ENCODE peak calls at places on chromosomes 11 and 22, in six cellular contexts. R is heart left ventricle, Q is adrenal gland, A is AG09309, I is H9, V is cardiac muscle cell. O is an unnamed sample.

GRCh38 chr11:76955459-76956114 is 78.6 kb upstream of the B3GNT6 start:
- DNase-seq in R (no peak), Q (no peak), A (no peak), I (no peak), V (no peak), O (no peak)

GRCh38 chr11:118938491-118939411 is 13.0 kb upstream of the BCL9L start:
- DNase-seq in R (no peak), Q (no peak), A (no peak), I (no peak), V (peak; percentile 61), O (no peak)

GRCh38 chr11:113862430-113862829 is 12.9 kb downstream of the USP28 start:
- DNase-seq in R (no peak), Q (no peak), A (no peak), I (no peak), V (no peak), O (no peak)

GRCh38 chr22:42905702-42906183 is 48.7 kb upstream of the ARFGAP3 start:
- DNase-seq in R (peak; percentile 54), Q (peak; percentile 34), A (no peak), I (no peak), V (no peak), O (no peak)

GRCh38 chr11:66619080-66619554 is 2.7 kb downstream of the RBM14 start:
- DNase-seq in R (no peak), Q (no peak), A (no peak), I (no peak), V (peak; percentile 87), O (no peak)

GRCh38 chr11:95789506-95790122 is at the start of gene FAM76B:
- DNase-seq in R (peak; percentile 98), Q (peak; percentile 99), A (peak; percentile 94), I (peak; percentile 98), V (peak; percentile 99), O (peak; percentile 96)

GRCh38 chr11:63536669-63537292 is at the start of gene PLAAT4:
- DNase-seq in R (peak; percentile 28), Q (peak; percentile 55), A (no peak), I (no peak), V (peak; percentile 81), O (no peak)

GRCh38 chr11:102530558-102530957 is at the start of gene MMP7:
- DNase-seq in R (no peak), Q (no peak), A (no peak), I (no peak), V (peak; percentile 38), O (no peak)

GRCh38 chr11:124669193-124669592 is 4.3 kb downstream of the SIAE start:
- DNase-seq in R (peak; percentile 49), Q (peak; percentile 52), A (no peak), I (peak; percentile 51), V (peak; percentile 69), O (peak; percentile 22)

GRCh38 chr11:11416917-11417316 is 63.9 kb upstream of the CSNK2A3 start:
- DNase-seq in R (no peak), Q (no peak), A (peak; percentile 67), I (no peak), V (peak; percentile 72), O (no peak)

GRCh38 chr11:14620027-14620511 is 23.5 kb upstream of the PDE3B start:
- DNase-seq in R (no peak), Q (no peak), A (no peak), I (no peak), V (peak; percentile 74), O (no peak)

GRCh38 chr11:42239102-42239501 is 779.6 kb upstream of the LRRC4C start:
- DNase-seq in R (no peak), Q (no peak), A (peak; percentile 17), I (no peak), V (peak; percentile 59), O (no peak)

GRCh38 chr11:103587951-103588788 is 448.3 kb upstream of the DDI1 start:
- DNase-seq in R (no peak), Q (no peak), A (no peak), I (no peak), V (no peak), O (no peak)

GRCh38 chr11:94776351-94777321 is 8.5 kb downstream of the AMOTL1 start:
- DNase-seq in R (no peak), Q (no peak), A (peak; percentile 73), I (no peak), V (peak; percentile 53), O (no peak)

GRCh38 chr22:43818981-43819690 is 7.0 kb upstream of the EFCAB6 start:
- DNase-seq in R (peak; percentile 1), Q (no peak), A (no peak), I (no peak), V (no peak), O (no peak)

GRCh38 chr11:34724973-34725372 is 104.1 kb downstream of the EHF start:
- DNase-seq in R (no peak), Q (no peak), A (no peak), I (no peak), V (no peak), O (no peak)

GRCh38 chr11:12263141-12263693 is 114.2 kb upstream of the PARVA start:
- DNase-seq in R (no peak), Q (no peak), A (no peak), I (no peak), V (peak; percentile 64), O (no peak)

GRCh38 chr11:8333431-8334401 is 70.0 kb upstream of the LMO1 start:
- DNase-seq in R (no peak), Q (no peak), A (no peak), I (peak; percentile 63), V (no peak), O (no peak)

GRCh38 chr22:48895831-48896765 is 931.6 kb downstream of the BRD1 start:
- DNase-seq in R (no peak), Q (no peak), A (no peak), I (peak; percentile 12), V (no peak), O (no peak)

GRCh38 chr22:20494978-20495860 is at the start of gene KLHL22:
- DNase-seq in R (peak; percentile 35), Q (peak; percentile 53), A (no peak), I (peak; percentile 38), V (no peak), O (no peak)

GRCh38 chr11:66184728-66185127 is 83.7 kb upstream of the RAB1B start:
- DNase-seq in R (no peak), Q (no peak), A (no peak), I (no peak), V (no peak), O (no peak)

GRCh38 chr11:29616611-29617010 is 400.2 kb downstream of the KCNA4 start:
- DNase-seq in R (no peak), Q (peak; percentile 4), A (no peak), I (no peak), V (peak; percentile 51), O (no peak)

GRCh38 chr11:118217575-118217974 is 7.2 kb downstream of the JAML start:
- DNase-seq in R (no peak), Q (no peak), A (no peak), I (no peak), V (no peak), O (no peak)

GRCh38 chr11:59647245-59647965 is 21.4 kb downstream of the PATL1 start:
- DNase-seq in R (no peak), Q (no peak), A (no peak), I (no peak), V (no peak), O (no peak)

GRCh38 chr11:120571476-120571875 is 59.9 kb downstream of the GRIK4 start:
- DNase-seq in R (no peak), Q (no peak), A (no peak), I (no peak), V (no peak), O (no peak)

GRCh38 chr22:31439805-31440204 is 40.4 kb downstream of the DRG1 start:
- DNase-seq in R (peak; percentile 70), Q (no peak), A (no peak), I (no peak), V (peak; percentile 6), O (no peak)

GRCh38 chr11:70942593-70942992 is 309.8 kb downstream of the SHANK2 start:
- DNase-seq in R (no peak), Q (no peak), A (no peak), I (no peak), V (no peak), O (peak; percentile 36)
- TF ChIP-seq CTCF in R (no peak), Q (peak; percentile 27), A (peak; percentile 16), I (peak; percentile 72), V (peak; percentile 12), O (peak; percentile 68)

GRCh38 chr11:1696608-1697570 is at the start of gene KRTAP5-6:
- DNase-seq in R (no peak), Q (no peak), A (no peak), I (no peak), V (no peak), O (no peak)
- TF ChIP-seq CTCF in R (no peak), Q (no peak), A (no peak), I (no peak), V (no peak), O (no peak)

DNA sequence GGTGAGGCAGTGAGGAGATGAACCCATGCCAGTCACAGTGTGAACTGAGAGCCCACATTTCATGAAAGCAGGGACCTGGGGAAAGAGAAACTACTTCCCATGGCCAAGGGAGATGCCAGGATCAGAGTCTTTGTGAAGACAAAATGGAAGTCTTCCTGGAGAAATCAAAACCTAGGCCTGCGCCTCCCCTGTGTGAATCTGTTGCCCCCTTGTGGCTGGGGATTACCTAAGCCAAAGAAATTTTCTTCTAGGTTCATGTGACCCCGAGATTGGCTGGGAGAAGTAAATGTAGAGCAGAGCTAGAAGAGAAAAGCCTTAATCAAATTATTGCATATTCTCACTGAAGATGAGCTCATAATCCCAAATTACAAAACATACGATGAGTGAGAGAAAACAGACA is 1075.3 kb downstream of the TBC1D22A start:
- DNase-seq in R (no peak), Q (no peak), A (no peak), I (peak; percentile 57), V (peak; percentile 12), O (no peak)
- TF ChIP-seq CTCF in R (no peak), Q (peak; percentile 7), A (peak; percentile 22), I (peak; percentile 82), V (peak; percentile 17), O (no peak)

GRCh38 chr22:46769191-46769675 is 6.8 kb downstream of the TBC1D22A start:
- DNase-seq in R (no peak), Q (no peak), A (no peak), I (no peak), V (no peak), O (no peak)
- TF ChIP-seq CTCF in R (no peak), Q (no peak), A (no peak), I (no peak), V (no peak), O (no peak)

DNA sequence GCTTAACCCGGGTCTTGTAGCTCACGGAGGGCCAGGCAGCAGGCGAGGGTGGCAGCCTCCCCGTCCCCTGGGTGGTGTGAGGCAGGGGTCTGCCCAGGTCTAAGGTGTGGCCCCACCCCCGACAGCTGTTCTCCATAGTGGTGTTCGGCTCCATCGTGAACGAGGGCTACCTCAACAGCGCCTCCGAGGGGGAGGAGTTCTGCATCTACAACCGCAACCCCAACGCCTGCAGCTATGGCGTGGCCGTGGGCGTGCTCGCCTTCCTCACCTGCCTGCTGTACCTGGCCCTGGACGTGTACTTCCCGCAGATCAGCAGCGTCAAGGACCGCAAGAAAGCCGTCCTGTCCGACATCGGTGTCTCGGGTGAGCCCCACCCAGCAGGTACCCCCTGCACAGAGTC is 24.4 kb downstream of the SYNGR1 start:
- DNase-seq in R (no peak), Q (no peak), A (no peak), I (no peak), V (no peak), O (no peak)
- TF ChIP-seq CTCF in R (no peak), Q (no peak), A (no peak), I (peak; percentile 11), V (no peak), O (no peak)